ENCODE peak calls at places on chromosome 3, in five cellular contexts. H is naive thymus-derived CD4-positive, alpha-beta T cell; Q is spleen; L is NT2/D1; P is stomach. R is an unnamed sample.

GRCh38 chr3:160707187-160707789 is 30.3 kb downstream of the ARL14 start:
- DNase-seq in H (peak; percentile 54), Q (no peak), L (peak; percentile 25), P (no peak), R (peak; percentile 36)

GRCh38 chr3:152151216-152151874 is 117.4 kb upstream of the MBNL1 start:
- DNase-seq in H (no peak), Q (no peak), L (no peak), P (no peak), R (peak; percentile 27)

GRCh38 chr3:24573576-24573975 is 78.9 kb upstream of the THRB start:
- DNase-seq in H (no peak), Q (no peak), L (no peak), P (no peak), R (no peak)

GRCh38 chr3:118863731-118864322 is 170.8 kb downstream of the IGSF11 start:
- DNase-seq in H (no peak), Q (no peak), L (peak; percentile 11), P (no peak), R (no peak)

GRCh38 chr3:170488802-170489201 is 70.1 kb downstream of the CLDN11 start:
- DNase-seq in H (no peak), Q (no peak), L (no peak), P (no peak), R (peak; percentile 89)

GRCh38 chr3:190362258-190362657 is 25.7 kb upstream of the CLDN16 start:
- DNase-seq in H (no peak), Q (no peak), L (no peak), P (no peak), R (no peak)

GRCh38 chr3:147130461-147130860 is 275.9 kb downstream of the ZIC4 start:
- DNase-seq in H (no peak), Q (no peak), L (no peak), P (no peak), R (no peak)

GRCh38 chr3:194381460-194381875 is 11.9 kb upstream of the LRRC15 start:
- DNase-seq in H (no peak), Q (peak; percentile 51), L (no peak), P (peak; percentile 22), R (peak; percentile 12)

GRCh38 chr3:189773056-189773455 is 141.9 kb downstream of the TP63 start:
- DNase-seq in H (no peak), Q (no peak), L (no peak), P (no peak), R (no peak)

GRCh38 chr3:147943265-147943945 is 534.2 kb downstream of the ZIC1 start:
- DNase-seq in H (no peak), Q (no peak), L (no peak), P (no peak), R (peak; percentile 84)

GRCh38 chr3:17810759-17811158 is 68.3 kb upstream of the TBC1D5 start:
- DNase-seq in H (peak; percentile 1), Q (no peak), L (no peak), P (no peak), R (peak; percentile 33)

GRCh38 chr3:146498002-146498736 is 28.8 kb upstream of the PLSCR2 start:
- DNase-seq in H (peak; percentile 74), Q (no peak), L (no peak), P (no peak), R (no peak)

GRCh38 chr3:127600749-127601456 is 2.7 kb downstream of the MCM2 start:
- DNase-seq in H (no peak), Q (no peak), L (no peak), P (no peak), R (no peak)
- H3K4me3 ChIP-seq in H (no peak overlapping the region), Q (no peak overlapping the region), L (no peak overlapping the region), P (no peak overlapping the region), R (no peak overlapping the region)

DNA sequence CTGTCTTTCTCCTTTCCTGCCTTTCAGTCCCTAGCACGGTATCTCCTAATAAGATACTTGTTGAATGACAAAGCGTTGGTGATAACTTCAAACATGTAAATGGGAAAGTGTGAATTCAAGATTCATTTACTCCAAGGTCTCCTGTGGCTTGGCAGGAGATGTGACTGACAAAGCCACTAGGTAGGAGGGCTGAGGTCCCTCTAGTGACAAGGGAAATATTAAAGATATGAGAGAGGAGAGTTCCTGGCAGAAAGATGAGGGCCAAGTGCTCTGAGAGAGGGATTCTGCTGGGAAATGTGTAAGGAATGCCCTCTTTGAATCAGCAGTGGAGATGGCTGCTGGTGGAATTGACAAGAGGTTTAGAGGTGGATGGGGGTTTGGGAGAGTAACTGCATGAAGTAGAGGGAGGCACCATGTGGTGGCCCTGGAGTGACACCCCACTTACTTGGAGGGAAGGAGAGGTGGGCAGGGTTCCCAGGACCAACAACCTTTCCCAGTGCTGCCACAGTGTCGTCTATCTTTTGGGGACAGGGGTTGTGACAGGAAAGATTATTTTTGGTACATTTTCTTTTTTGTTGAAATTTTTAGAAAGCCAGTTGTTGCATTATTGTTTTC is 43.0 kb upstream of the SCAANT1 start:
- DNase-seq in H (no peak), Q (no peak), L (no peak), P (no peak), R (no peak)
- H3K4me1 ChIP-seq in H (peaks cover 24% of the 10 kb centered on the region), Q (peaks cover 28% of the 10 kb centered on the region), L (peaks cover 3% of the 10 kb centered on the region), P (peaks cover 10% of the 10 kb centered on the region), R (peaks cover 19% of the 10 kb centered on the region)

DNA sequence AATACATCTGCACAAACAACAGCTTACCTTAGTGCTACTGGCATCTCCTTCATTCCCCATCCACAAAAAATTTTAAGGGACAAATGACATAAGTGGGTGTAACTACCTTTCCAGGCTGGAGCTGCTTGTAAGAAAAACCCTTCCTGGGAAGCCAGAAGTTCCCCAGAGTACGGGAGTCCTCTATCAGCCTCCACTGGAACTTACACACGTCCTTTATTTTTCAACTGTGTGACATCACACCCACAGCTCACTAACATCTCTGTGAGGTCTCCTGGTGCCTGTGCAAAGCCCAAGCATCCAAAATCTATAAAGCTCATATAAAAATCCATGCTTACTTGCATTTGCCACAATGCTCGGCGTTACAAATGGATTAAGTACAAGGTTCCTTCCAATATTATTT is 27.6 kb downstream of the LRIG1 start:
- DNase-seq in H (no peak), Q (no peak), L (no peak), P (no peak), R (no peak)
- H3K4me3 ChIP-seq in H (peak overlapping the region; percentile 19), Q (peak overlapping the region; percentile 27), L (no peak overlapping the region), P (no peak overlapping the region), R (no peak overlapping the region)

DNA sequence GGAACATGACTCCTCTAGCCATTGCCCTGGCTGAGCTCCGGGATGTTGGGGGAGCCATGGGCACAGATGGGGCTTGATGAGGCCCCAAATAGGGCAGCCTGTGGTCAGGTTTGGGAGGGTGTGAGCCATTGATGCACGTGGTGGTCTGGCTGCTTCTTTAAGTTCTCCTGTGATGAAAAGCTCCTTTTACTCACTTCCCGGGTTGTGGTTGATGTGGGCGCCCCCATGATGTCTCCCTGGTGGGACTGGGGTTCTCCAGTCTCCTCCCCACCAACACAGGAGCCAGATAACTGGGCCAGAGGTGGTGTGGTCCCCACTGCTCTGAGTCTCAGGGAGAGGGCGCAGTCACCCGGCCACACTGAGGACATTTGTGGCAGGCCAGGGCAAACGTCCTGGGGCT is 29.5 kb upstream of the DUSP7 start:
- DNase-seq in H (no peak), Q (peak; percentile 51), L (no peak), P (no peak), R (no peak)
- H3K4me1 ChIP-seq in H (peaks cover 5% of the 10 kb centered on the region), Q (peaks cover 17% of the 10 kb centered on the region), L (peaks cover 12% of the 10 kb centered on the region), P (peaks cover 15% of the 10 kb centered on the region), R (peaks cover 20% of the 10 kb centered on the region)

GRCh38 chr3:177641206-177641605 is 443.9 kb upstream of the TBL1XR1 start:
- DNase-seq in H (no peak), Q (no peak), L (no peak), P (no peak), R (no peak)

GRCh38 chr3:177642042-177642441 is 444.8 kb upstream of the TBL1XR1 start:
- DNase-seq in H (no peak), Q (no peak), L (no peak), P (no peak), R (no peak)

GRCh38 chr3:177647876-177648275 is 450.6 kb upstream of the TBL1XR1 start:
- DNase-seq in H (no peak), Q (no peak), L (no peak), P (no peak), R (no peak)

GRCh38 chr3:177642482-177643163 is 445.3 kb upstream of the TBL1XR1 start:
- DNase-seq in H (peak; percentile 62), Q (no peak), L (no peak), P (no peak), R (no peak)

GRCh38 chr3:177646749-177647148 is 449.5 kb upstream of the TBL1XR1 start:
- DNase-seq in H (peak; percentile 43), Q (no peak), L (no peak), P (no peak), R (no peak)
- H3K4me3 ChIP-seq in H (no peak overlapping the region), Q (no peak overlapping the region), L (no peak overlapping the region), P (no peak overlapping the region), R (no peak overlapping the region)

DNA sequence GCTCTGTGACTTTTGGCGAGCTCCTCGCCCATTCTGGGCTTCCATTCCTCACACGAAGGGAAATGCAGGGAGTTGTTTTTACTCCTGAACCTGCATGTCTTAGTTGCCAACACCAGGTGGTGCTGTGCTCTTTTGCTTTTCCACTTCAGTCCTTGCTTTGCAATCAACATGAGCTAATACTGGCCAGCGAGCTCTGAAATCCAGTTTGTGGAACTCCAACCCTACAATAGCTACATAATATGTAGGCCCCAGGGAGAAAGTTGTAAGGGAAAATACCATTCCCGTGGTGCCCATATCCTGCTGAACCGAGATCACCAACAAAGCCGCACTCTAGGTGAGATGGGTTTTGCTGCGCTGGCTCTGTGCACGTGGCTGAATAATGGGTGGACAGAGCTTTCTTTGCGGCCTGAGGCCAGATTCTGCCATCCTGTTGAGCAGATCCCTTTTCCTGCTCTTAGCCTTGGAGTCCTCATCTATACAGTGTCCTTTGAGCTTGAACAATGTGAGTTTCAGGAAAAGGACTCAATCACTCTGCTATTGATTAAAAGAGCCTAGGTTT is 25.0 kb downstream of the LSM3 start:
- DNase-seq in H (peak; percentile 41), Q (no peak), L (peak; percentile 75), P (peak; percentile 65), R (peak; percentile 66)
- H3K4me1 ChIP-seq in H (no peaks in the 10 kb centered on the region), Q (peaks cover 18% of the 10 kb centered on the region), L (peaks cover 3% of the 10 kb centered on the region), P (peaks cover 16% of the 10 kb centered on the region), R (peaks cover 48% of the 10 kb centered on the region)

GRCh38 chr3:39280569-39280968 is 733 bp upstream of the CX3CR1 start:
- DNase-seq in H (no peak), Q (no peak), L (no peak), P (no peak), R (no peak)
- H3K4me3 ChIP-seq in H (no peak overlapping the region), Q (peak overlapping the region; percentile 42), L (no peak overlapping the region), P (no peak overlapping the region), R (no peak overlapping the region)

GRCh38 chr3:185654758-185655145 is 68.7 kb downstream of the SENP2 start:
- DNase-seq in H (no peak), Q (no peak), L (no peak), P (no peak), R (no peak)

GRCh38 chr3:185656321-185656840 is 70.3 kb downstream of the SENP2 start:
- DNase-seq in H (no peak), Q (no peak), L (no peak), P (no peak), R (peak; percentile 95)

GRCh38 chr3:185653949-185654757 is 68.1 kb downstream of the SENP2 start:
- DNase-seq in H (no peak), Q (no peak), L (no peak), P (no peak), R (no peak)

GRCh38 chr3:185657211-185657610 is 71.1 kb downstream of the SENP2 start:
- DNase-seq in H (no peak), Q (no peak), L (no peak), P (no peak), R (no peak)

GRCh38 chr3:185655426-185656320 is 69.6 kb downstream of the SENP2 start:
- DNase-seq in H (no peak), Q (no peak), L (no peak), P (no peak), R (no peak)
- H3K4me1 ChIP-seq in H (no peaks in the 10 kb centered on the region), Q (peaks cover 8% of the 10 kb centered on the region), L (peaks cover 14% of the 10 kb centered on the region), P (peaks cover 10% of the 10 kb centered on the region), R (peaks cover 52% of the 10 kb centered on the region)

R was measured in mammary epithelial cell.